ENCODE peak calls at places on chromosomes 1 and 21, in six cellular contexts. Y is K562, U is breast epithelium, K is tibial nerve, O is adrenal gland, A is body of pancreas. J is an unnamed sample.

GRCh38 chr1:59156526-59157196 is 140.2 kb upstream of the FGGY start:
- DNase-seq in Y (no peak), U (no peak), K (no peak), O (no peak), A (peak; percentile 19), J (no peak)

GRCh38 chr1:2233997-2234761 is 6.1 kb downstream of the SKI start:
- DNase-seq in Y (no peak), U (peak; percentile 82), K (peak; percentile 90), O (peak; percentile 95), A (peak; percentile 59), J (peak; percentile 94)

GRCh38 chr1:194378517-194378916 is 1192.1 kb upstream of the B3GALT2 start:
- DNase-seq in Y (no peak), U (no peak), K (no peak), O (no peak), A (no peak), J (no peak)

GRCh38 chr1:231934797-231935196 is 308.2 kb downstream of the DISC1 start:
- DNase-seq in Y (no peak), U (no peak), K (no peak), O (no peak), A (no peak), J (no peak)

GRCh38 chr1:37954316-37954971 is 7.6 kb upstream of the INPP5B start:
- DNase-seq in Y (no peak), U (peak; percentile 24), K (no peak), O (no peak), A (no peak), J (no peak)

GRCh38 chr21:39441502-39442475 is 3.8 kb downstream of the LCA5L start:
- DNase-seq in Y (peak; percentile 70), U (no peak), K (no peak), O (peak; percentile 56), A (no peak), J (no peak)

GRCh38 chr1:233066087-233066486 is 115.7 kb downstream of the NTPCR start:
- DNase-seq in Y (no peak), U (no peak), K (no peak), O (no peak), A (no peak), J (no peak)

GRCh38 chr1:72435025-72435424 is 152.7 kb upstream of the NEGR1 start:
- DNase-seq in Y (no peak), U (no peak), K (no peak), O (no peak), A (no peak), J (no peak)

GRCh38 chr1:29736582-29737188 is 500.4 kb downstream of the PTPRU start:
- DNase-seq in Y (peak; percentile 59), U (no peak), K (peak; percentile 48), O (peak; percentile 41), A (peak; percentile 19), J (no peak)

GRCh38 chr1:85202864-85203255 is 2.0 kb upstream of the SYDE2 start:
- DNase-seq in Y (no peak), U (no peak), K (no peak), O (no peak), A (no peak), J (no peak)

GRCh38 chr1:15196069-15196468 is 42.5 kb downstream of the TMEM51 start:
- DNase-seq in Y (no peak), U (no peak), K (no peak), O (no peak), A (no peak), J (no peak)

GRCh38 chr1:71046891-71047634 is 553 bp downstream of the PTGER3 start:
- DNase-seq in Y (no peak), U (peak; percentile 51), K (no peak), O (no peak), A (peak; percentile 34), J (no peak)

GRCh38 chr1:209657140-209657879 is 5.1 kb upstream of the LAMB3 start:
- DNase-seq in Y (no peak), U (no peak), K (no peak), O (no peak), A (no peak), J (no peak)

GRCh38 chr1:19654386-19654785 is 10.3 kb downstream of the NBL1 start:
- DNase-seq in Y (no peak), U (no peak), K (no peak), O (no peak), A (no peak), J (no peak)

GRCh38 chr1:8077120-8077573 is 51.0 kb upstream of the ERRFI1 start:
- DNase-seq in Y (peak; percentile 57), U (peak; percentile 67), K (no peak), O (peak; percentile 78), A (peak; percentile 57), J (peak; percentile 79)

GRCh38 chr1:118366296-118366695 is 181.3 kb upstream of the SPAG17 start:
- DNase-seq in Y (no peak), U (no peak), K (no peak), O (no peak), A (no peak), J (no peak)

GRCh38 chr1:33501774-33502173 is 29.3 kb downstream of the ZSCAN20 start:
- DNase-seq in Y (peak; percentile 11), U (no peak), K (no peak), O (no peak), A (no peak), J (no peak)

GRCh38 chr1:9052272-9053049 is 17.0 kb downstream of the SLC2A5 start:
- DNase-seq in Y (no peak), U (no peak), K (no peak), O (no peak), A (no peak), J (no peak)

GRCh38 chr1:48341221-48341620 is 118.7 kb downstream of the SLC5A9 start:
- DNase-seq in Y (no peak), U (no peak), K (no peak), O (no peak), A (no peak), J (no peak)

GRCh38 chr1:4050998-4051397 is 150.9 kb upstream of the C1orf174 start:
- DNase-seq in Y (no peak), U (no peak), K (no peak), O (no peak), A (no peak), J (no peak)

GRCh38 chr1:9413143-9413876 is 120.6 kb downstream of the SPSB1 start:
- DNase-seq in Y (no peak), U (no peak), K (no peak), O (peak; percentile 68), A (peak; percentile 69), J (peak; percentile 77)

GRCh38 chr1:192809286-192810252 is 730 bp downstream of the RGS2 start:
- DNase-seq in Y (peak; percentile 18), U (no peak), K (peak; percentile 41), O (peak; percentile 48), A (peak; percentile 37), J (peak; percentile 71)

GRCh38 chr1:230067871-230068814 is 1.1 kb downstream of the GALNT2 start:
- DNase-seq in Y (peak; percentile 47), U (no peak), K (no peak), O (peak; percentile 36), A (no peak), J (no peak)

GRCh38 chr1:226322986-226323385 is 14.0 kb upstream of the LIN9 start:
- DNase-seq in Y (no peak), U (no peak), K (no peak), O (no peak), A (no peak), J (no peak)

GRCh38 chr1:147577033-147577773 is 35.9 kb downstream of the BCL9 start:
- DNase-seq in Y (no peak), U (no peak), K (no peak), O (no peak), A (no peak), J (no peak)

GRCh38 chr1:147580609-147581008 is 39.3 kb downstream of the BCL9 start:
- DNase-seq in Y (no peak), U (no peak), K (no peak), O (no peak), A (no peak), J (no peak)

GRCh38 chr1:147581459-147581858 is 40.2 kb downstream of the BCL9 start:
- DNase-seq in Y (no peak), U (no peak), K (no peak), O (no peak), A (no peak), J (no peak)

GRCh38 chr1:147579532-147580199 is 38.4 kb downstream of the BCL9 start:
- DNase-seq in Y (no peak), U (no peak), K (no peak), O (no peak), A (peak; percentile 25), J (peak; percentile 59)

GRCh38 chr1:147580200-147580557 is 38.9 kb downstream of the BCL9 start:
- DNase-seq in Y (no peak), U (no peak), K (no peak), O (no peak), A (no peak), J (no peak)
- H3K27ac ChIP-seq in Y (no peak overlapping the region), U (no peak overlapping the region), K (no peak overlapping the region), O (no peak overlapping the region), A (peak overlapping the region; percentile 32), J (no peak overlapping the region)

GRCh38 chr1:204714861-204715511 is 29.4 kb upstream of the LRRN2 start:
- DNase-seq in Y (no peak), U (no peak), K (no peak), O (no peak), A (no peak), J (no peak)
- TF ChIP-seq CTCF in Y (peak; percentile 53), U (no peak), K (no peak), O (no peak), A (no peak), J (no peak)

GRCh38 chr1:41509270-41509671 is 24.8 kb upstream of the EDN2 start:
- DNase-seq in Y (no peak), U (no peak), K (no peak), O (no peak), A (no peak), J (peak; percentile 65)

GRCh38 chr1:41508290-41508689 is 23.8 kb upstream of the EDN2 start:
- DNase-seq in Y (no peak), U (no peak), K (no peak), O (no peak), A (no peak), J (no peak)

GRCh38 chr1:41511239-41511540 is 26.7 kb upstream of the EDN2 start:
- DNase-seq in Y (no peak), U (no peak), K (no peak), O (no peak), A (no peak), J (no peak)

GRCh38 chr1:41512701-41513387 is 28.4 kb upstream of the EDN2 start:
- DNase-seq in Y (no peak), U (no peak), K (no peak), O (no peak), A (no peak), J (no peak)

GRCh38 chr1:41510531-41511238 is 26.2 kb upstream of the EDN2 start:
- DNase-seq in Y (no peak), U (no peak), K (no peak), O (no peak), A (no peak), J (peak; percentile 80)
- H3K4me1 ChIP-seq in Y (peaks cover 17% of the 10 kb centered on the region), U (peaks cover under 1% of the 10 kb centered on the region), K (no peaks in the 10 kb centered on the region), O (no peaks in the 10 kb centered on the region), A (peaks cover 15% of the 10 kb centered on the region), J (peaks cover 10% of the 10 kb centered on the region)

GRCh38 chr1:67213164-67213563 is 46.9 kb downstream of the IL23R start:
- DNase-seq in Y (peak; percentile 46), U (no peak), K (no peak), O (no peak), A (no peak), J (no peak)

GRCh38 chr1:67211589-67212563 is 45.6 kb downstream of the IL23R start:
- DNase-seq in Y (no peak), U (no peak), K (peak; percentile 21), O (peak; percentile 43), A (peak; percentile 42), J (no peak)

GRCh38 chr1:67213948-67214347 is 47.7 kb downstream of the IL23R start:
- DNase-seq in Y (no peak), U (no peak), K (no peak), O (no peak), A (no peak), J (no peak)

GRCh38 chr1:67214420-67215174 is 48.3 kb downstream of the IL23R start:
- DNase-seq in Y (no peak), U (no peak), K (peak; percentile 52), O (peak; percentile 39), A (peak; percentile 52), J (no peak)
- H3K27ac ChIP-seq in Y (no peak overlapping the region), U (no peak overlapping the region), K (no peak overlapping the region), O (no peak overlapping the region), A (peak overlapping the region; percentile 36), J (no peak overlapping the region)

J was measured in left lung.